ENCODE peak calls at places on chromosome 4, in six cellular contexts. One of them, this sample, is unnamed.

GRCh38 chr4:183396187-183396738 is 48.2 kb upstream of the CDKN2AIP start:
- DNase-seq in H9: no peak
- DNase-seq in neuronal stem cell: no peak
- DNase-seq in trophoblast cell: no peak
- DNase-seq in H1: no peak
- DNase-seq in IMR-90: peak
- DNase-seq in this sample: no peak

GRCh38 chr4:176193126-176193525 is 2.3 kb downstream of the SPATA4 start:
- DNase-seq in trophoblast cell: no peak
- DNase-seq in H1: no peak
- DNase-seq in H9: no peak
- DNase-seq in neuronal stem cell: no peak
- DNase-seq in IMR-90: peak
- DNase-seq in this sample: peak

GRCh38 chr4:53026233-53026632 is 164.1 kb downstream of the RASL11B start:
- DNase-seq in H1: no peak
- DNase-seq in trophoblast cell: peak
- DNase-seq in H9: no peak
- DNase-seq in IMR-90: peak
- DNase-seq in neuronal stem cell: no peak
- DNase-seq in this sample: no peak

GRCh38 chr4:39631700-39632079 is 7.0 kb downstream of the SMIM14 start:
- DNase-seq in trophoblast cell: no peak
- DNase-seq in H1: no peak
- DNase-seq in H9: no peak
- DNase-seq in IMR-90: no peak
- DNase-seq in neuronal stem cell: no peak
- DNase-seq in this sample: no peak

GRCh38 chr4:7828011-7828720 is 111.5 kb downstream of the AFAP1 start:
- DNase-seq in trophoblast cell: no peak
- DNase-seq in H1: no peak
- DNase-seq in IMR-90: peak
- DNase-seq in H9: no peak
- DNase-seq in neuronal stem cell: no peak
- DNase-seq in this sample: peak

GRCh38 chr4:70678383-70678999 is 9.8 kb upstream of the UTP3 start:
- DNase-seq in H9: no peak
- DNase-seq in H1: no peak
- DNase-seq in neuronal stem cell: no peak
- DNase-seq in IMR-90: no peak
- DNase-seq in trophoblast cell: no peak
- DNase-seq in this sample: no peak

GRCh38 chr4:1716065-1716945 is 4.2 kb upstream of the SLBP start:
- DNase-seq in H9: peak
- DNase-seq in IMR-90: no peak
- DNase-seq in trophoblast cell: no peak
- DNase-seq in H1: no peak
- DNase-seq in neuronal stem cell: no peak
- DNase-seq in this sample: no peak

GRCh38 chr4:174450452-174450851 is 71.8 kb downstream of the HPGD start:
- DNase-seq in H1: no peak
- DNase-seq in neuronal stem cell: no peak
- DNase-seq in H9: no peak
- DNase-seq in trophoblast cell: no peak
- DNase-seq in IMR-90: no peak
- DNase-seq in this sample: no peak

GRCh38 chr4:149933883-149934282 is 118.2 kb upstream of the IQCM start:
- DNase-seq in trophoblast cell: no peak
- DNase-seq in neuronal stem cell: no peak
- DNase-seq in H1: no peak
- DNase-seq in IMR-90: no peak
- DNase-seq in H9: no peak
- DNase-seq in this sample: no peak

GRCh38 chr4:52873191-52873590 is 11.1 kb downstream of the RASL11B start:
- DNase-seq in trophoblast cell: no peak
- DNase-seq in H1: no peak
- DNase-seq in IMR-90: no peak
- DNase-seq in H9: no peak
- DNase-seq in neuronal stem cell: no peak
- DNase-seq in this sample: no peak

GRCh38 chr4:7426525-7427171 is 8.1 kb downstream of the PSAPL1 start:
- DNase-seq in H1: no peak
- DNase-seq in IMR-90: no peak
- DNase-seq in H9: peak
- DNase-seq in trophoblast cell: no peak
- DNase-seq in neuronal stem cell: no peak
- DNase-seq in this sample: no peak

GRCh38 chr4:76947369-76947768 is 2.2 kb upstream of the SEPTIN11 start:
- DNase-seq in IMR-90: no peak
- DNase-seq in H9: no peak
- DNase-seq in neuronal stem cell: no peak
- DNase-seq in H1: no peak
- DNase-seq in trophoblast cell: no peak
- DNase-seq in this sample: peak

GRCh38 chr4:186952709-186953108 is 229.1 kb upstream of the FAT1 start:
- DNase-seq in H9: no peak
- DNase-seq in IMR-90: no peak
- DNase-seq in trophoblast cell: no peak
- DNase-seq in H1: no peak
- DNase-seq in neuronal stem cell: no peak
- DNase-seq in this sample: no peak

GRCh38 chr4:65241257-65241997 is 428.9 kb downstream of the EPHA5 start:
- DNase-seq in neuronal stem cell: no peak
- DNase-seq in H9: no peak
- DNase-seq in H1: no peak
- DNase-seq in trophoblast cell: peak
- DNase-seq in IMR-90: no peak
- DNase-seq in this sample: no peak

GRCh38 chr4:153142700-153143438 is 61.4 kb upstream of the TRIM2 start:
- DNase-seq in IMR-90: peak
- DNase-seq in H9: peak
- DNase-seq in neuronal stem cell: peak
- DNase-seq in H1: no peak
- DNase-seq in trophoblast cell: peak
- DNase-seq in this sample: peak

GRCh38 chr4:36324808-36325207 is 43.4 kb downstream of the DTHD1 start:
- DNase-seq in neuronal stem cell: no peak
- DNase-seq in H9: no peak
- DNase-seq in IMR-90: no peak
- DNase-seq in H1: no peak
- DNase-seq in trophoblast cell: no peak
- DNase-seq in this sample: no peak

GRCh38 chr4:19883841-19884240 is 367.9 kb upstream of the SLIT2 start:
- DNase-seq in trophoblast cell: no peak
- DNase-seq in H1: no peak
- DNase-seq in neuronal stem cell: no peak
- DNase-seq in IMR-90: peak
- DNase-seq in H9: no peak
- DNase-seq in this sample: peak

GRCh38 chr4:73885570-73886230 is 16.5 kb downstream of the CXCL1 start:
- DNase-seq in H1: no peak
- DNase-seq in IMR-90: no peak
- DNase-seq in H9: no peak
- DNase-seq in trophoblast cell: no peak
- DNase-seq in neuronal stem cell: no peak
- DNase-seq in this sample: no peak

GRCh38 chr4:23163649-23164436 is 471.1 kb downstream of the GBA3 start:
- DNase-seq in trophoblast cell: no peak
- DNase-seq in IMR-90: peak
- DNase-seq in H9: no peak
- DNase-seq in neuronal stem cell: peak
- DNase-seq in H1: no peak
- DNase-seq in this sample: peak

GRCh38 chr4:88706574-88706973 is 8.9 kb upstream of the NAP1L5 start:
- DNase-seq in H1: no peak
- DNase-seq in neuronal stem cell: no peak
- DNase-seq in IMR-90: peak
- DNase-seq in trophoblast cell: no peak
- DNase-seq in H9: no peak
- DNase-seq in this sample: peak

GRCh38 chr4:3475041-3475712 is 12.1 kb downstream of the DOK7 start:
- DNase-seq in IMR-90: no peak
- DNase-seq in H1: no peak
- DNase-seq in neuronal stem cell: no peak
- DNase-seq in H9: no peak
- DNase-seq in trophoblast cell: no peak
- DNase-seq in this sample: no peak

GRCh38 chr4:11799182-11799581 is 370.5 kb upstream of the HS3ST1 start:
- DNase-seq in IMR-90: no peak
- DNase-seq in H1: no peak
- DNase-seq in H9: no peak
- DNase-seq in trophoblast cell: no peak
- DNase-seq in neuronal stem cell: no peak
- DNase-seq in this sample: no peak

GRCh38 chr4:184420881-184421416 is 53.4 kb downstream of the IRF2 start:
- DNase-seq in neuronal stem cell: no peak
- DNase-seq in trophoblast cell: no peak
- DNase-seq in IMR-90: no peak
- DNase-seq in H9: no peak
- DNase-seq in H1: no peak
- DNase-seq in this sample: no peak

GRCh38 chr4:132759199-132759780 is 389.8 kb upstream of the PCDH10 start:
- DNase-seq in IMR-90: no peak
- DNase-seq in trophoblast cell: no peak
- DNase-seq in H9: no peak
- DNase-seq in neuronal stem cell: no peak
- DNase-seq in H1: no peak
- DNase-seq in this sample: no peak

GRCh38 chr4:118738090-118738489 is 52.9 kb downstream of the METTL14 start:
- DNase-seq in IMR-90: no peak
- DNase-seq in H1: no peak
- DNase-seq in trophoblast cell: peak
- DNase-seq in neuronal stem cell: no peak
- DNase-seq in H9: no peak
- DNase-seq in this sample: no peak

GRCh38 chr4:8185280-8185679 is 13.8 kb upstream of the SH3TC1 start:
- DNase-seq in IMR-90: peak
- DNase-seq in H1: no peak
- DNase-seq in neuronal stem cell: no peak
- DNase-seq in trophoblast cell: no peak
- DNase-seq in H9: no peak
- DNase-seq in this sample: peak

GRCh38 chr4:109872950-109873656 is 25.2 kb downstream of the LRIT3 start:
- DNase-seq in H9: no peak
- DNase-seq in neuronal stem cell: no peak
- DNase-seq in trophoblast cell: no peak
- DNase-seq in H1: no peak
- DNase-seq in IMR-90: no peak
- DNase-seq in this sample: no peak

GRCh38 chr4:86414686-86415085 is 54.8 kb upstream of the MAPK10 start:
- DNase-seq in trophoblast cell: no peak
- DNase-seq in neuronal stem cell: no peak
- DNase-seq in H9: no peak
- DNase-seq in H1: no peak
- DNase-seq in IMR-90: no peak
- DNase-seq in this sample: no peak
- H3K18ac ChIP-seq in trophoblast cell: no peak
- H3K18ac ChIP-seq in neuronal stem cell: no peak
- H3K18ac ChIP-seq in H9: no peak
- H3K18ac ChIP-seq in H1: no peak
- H3K18ac ChIP-seq in IMR-90: no peak
- H3K18ac ChIP-seq in this sample: no peak

GRCh38 chr4:157888281-157888680 is 284.5 kb downstream of the GASK1B start:
- DNase-seq in neuronal stem cell: no peak
- DNase-seq in IMR-90: no peak
- DNase-seq in H1: no peak
- DNase-seq in trophoblast cell: no peak
- DNase-seq in H9: no peak
- DNase-seq in this sample: no peak
- H4K91ac ChIP-seq in neuronal stem cell: no peak
- H4K91ac ChIP-seq in IMR-90: no peak
- H4K91ac ChIP-seq in H1: no peak
- H4K91ac ChIP-seq in trophoblast cell: no peak
- H4K91ac ChIP-seq in H9: no peak
- H4K91ac ChIP-seq in this sample: no peak

GRCh38 chr4:44446801-44447562 is 1.6 kb downstream of the KCTD8 start:
- DNase-seq in neuronal stem cell: peak
- DNase-seq in H9: peak
- DNase-seq in H1: no peak
- DNase-seq in trophoblast cell: no peak
- DNase-seq in IMR-90: no peak
- DNase-seq in this sample: no peak

GRCh38 chr4:44448548-44449443 is at the start of gene KCTD8:
- DNase-seq in trophoblast cell: peak
- DNase-seq in neuronal stem cell: peak
- DNase-seq in H1: peak
- DNase-seq in IMR-90: peak
- DNase-seq in H9: peak
- DNase-seq in this sample: peak

GRCh38 chr4:44447563-44448504 is 775 bp downstream of the KCTD8 start:
- DNase-seq in trophoblast cell: no peak
- DNase-seq in H1: no peak
- DNase-seq in neuronal stem cell: peak
- DNase-seq in H9: peak
- DNase-seq in IMR-90: no peak
- DNase-seq in this sample: peak

GRCh38 chr4:44446191-44446590 is 2.4 kb downstream of the KCTD8 start:
- DNase-seq in IMR-90: no peak
- DNase-seq in H1: no peak
- DNase-seq in neuronal stem cell: no peak
- DNase-seq in trophoblast cell: no peak
- DNase-seq in H9: no peak
- DNase-seq in this sample: no peak
- H3K18ac ChIP-seq in IMR-90: no peak
- H3K18ac ChIP-seq in H1: no peak
- H3K18ac ChIP-seq in neuronal stem cell: no peak
- H3K18ac ChIP-seq in trophoblast cell: no peak
- H3K18ac ChIP-seq in H9: no peak
- H3K18ac ChIP-seq in this sample: no peak

GRCh38 chr4:17494258-17494657 is 17.6 kb downstream of the QDPR start:
- DNase-seq in H9: no peak
- DNase-seq in neuronal stem cell: no peak
- DNase-seq in IMR-90: peak
- DNase-seq in H1: no peak
- DNase-seq in trophoblast cell: no peak
- DNase-seq in this sample: peak
- H4K91ac ChIP-seq in H9: no peak
- H4K91ac ChIP-seq in neuronal stem cell: no peak
- H4K91ac ChIP-seq in IMR-90: no peak
- H4K91ac ChIP-seq in H1: no peak
- H4K91ac ChIP-seq in trophoblast cell: no peak
- H4K91ac ChIP-seq in this sample: no peak

DNA sequence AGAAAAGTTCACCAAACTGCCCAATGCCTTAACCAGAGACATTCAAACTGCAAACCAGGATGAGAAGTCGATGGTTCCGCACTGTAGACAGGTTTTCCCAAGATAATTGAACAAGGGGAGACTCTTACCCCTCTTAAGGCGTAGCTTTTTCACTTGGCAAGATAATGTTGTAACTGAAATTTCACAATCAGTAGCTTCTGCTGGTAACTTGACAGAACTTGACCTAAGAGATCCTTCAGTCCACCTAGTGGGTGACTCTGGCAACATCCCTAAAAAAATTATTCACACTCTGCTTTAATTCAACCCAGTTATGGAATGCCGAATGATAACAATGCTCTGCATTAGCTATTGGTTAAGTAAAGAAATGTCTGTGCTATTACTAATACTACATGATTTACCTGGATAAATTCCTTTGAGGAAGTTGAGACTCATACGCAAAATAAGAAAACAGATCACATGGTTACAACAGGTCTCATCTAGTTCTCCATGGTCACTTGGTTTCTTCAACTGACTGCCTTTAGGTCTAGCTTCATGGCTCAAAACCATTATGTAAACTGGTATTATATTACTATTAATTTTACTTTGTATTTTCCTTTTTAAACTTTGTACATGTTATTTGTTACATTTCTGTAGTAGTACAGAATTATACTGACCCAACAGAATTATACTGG is 9.1 kb downstream of the ELF2 start:
- DNase-seq in H1: no peak
- DNase-seq in IMR-90: peak
- DNase-seq in H9: no peak
- DNase-seq in neuronal stem cell: no peak
- DNase-seq in trophoblast cell: peak
- DNase-seq in this sample: peak
- H3K18ac ChIP-seq in H1: peak
- H3K18ac ChIP-seq in IMR-90: no peak
- H3K18ac ChIP-seq in H9: no peak
- H3K18ac ChIP-seq in neuronal stem cell: no peak
- H3K18ac ChIP-seq in trophoblast cell: no peak
- H3K18ac ChIP-seq in this sample: no peak

This sample was measured in mesenchymal stem cell.